ENCODE peak calls at places on chromosome 20, in five cellular contexts. One of them, this sample, is unnamed. For H3K27me3, the result is how much of the 10 kb centered on the place peaks cover.

GRCh38 chr20:391041-391711 is 10.6 kb downstream of the TRIB3 start:
- DNase-seq in uterus: no peak
- DNase-seq in CD4-positive, CD25-positive, alpha-beta regulatory T cell: no peak
- DNase-seq in aorta: peak
- DNase-seq in GM23338: no peak
- DNase-seq in this sample: no peak

GRCh38 chr20:46400828-46401477 is 5.5 kb downstream of the ELMO2 start:
- DNase-seq in uterus: no peak
- DNase-seq in CD4-positive, CD25-positive, alpha-beta regulatory T cell: peak
- DNase-seq in aorta: no peak
- DNase-seq in GM23338: peak
- DNase-seq in this sample: peak

GRCh38 chr20:6622041-6622440 is 145.4 kb upstream of the BMP2 start:
- DNase-seq in uterus: no peak
- DNase-seq in CD4-positive, CD25-positive, alpha-beta regulatory T cell: no peak
- DNase-seq in aorta: no peak
- DNase-seq in GM23338: no peak
- DNase-seq in this sample: peak

GRCh38 chr20:50658804-50659380 is 32.5 kb downstream of the RIPOR3 start:
- DNase-seq in uterus: no peak
- DNase-seq in CD4-positive, CD25-positive, alpha-beta regulatory T cell: no peak
- DNase-seq in aorta: no peak
- DNase-seq in GM23338: no peak
- DNase-seq in this sample: no peak

GRCh38 chr20:47258745-47259695 is 97.5 kb downstream of the ZMYND8 start:
- DNase-seq in uterus: no peak
- DNase-seq in CD4-positive, CD25-positive, alpha-beta regulatory T cell: no peak
- DNase-seq in aorta: peak
- DNase-seq in GM23338: no peak
- DNase-seq in this sample: no peak

GRCh38 chr20:50563133-50563944 is 53.2 kb downstream of the PTPN1 start:
- DNase-seq in uterus: no peak
- DNase-seq in CD4-positive, CD25-positive, alpha-beta regulatory T cell: no peak
- DNase-seq in aorta: no peak
- DNase-seq in GM23338: no peak
- DNase-seq in this sample: no peak

GRCh38 chr20:47274449-47275108 is 81.9 kb downstream of the ZMYND8 start:
- DNase-seq in uterus: no peak
- DNase-seq in CD4-positive, CD25-positive, alpha-beta regulatory T cell: peak
- DNase-seq in aorta: no peak
- DNase-seq in GM23338: no peak
- DNase-seq in this sample: peak

GRCh38 chr20:4956200-4956810 is 45.0 kb downstream of the SLC23A2 start:
- DNase-seq in uterus: no peak
- DNase-seq in CD4-positive, CD25-positive, alpha-beta regulatory T cell: peak
- DNase-seq in aorta: no peak
- DNase-seq in GM23338: peak
- DNase-seq in this sample: peak

DNA sequence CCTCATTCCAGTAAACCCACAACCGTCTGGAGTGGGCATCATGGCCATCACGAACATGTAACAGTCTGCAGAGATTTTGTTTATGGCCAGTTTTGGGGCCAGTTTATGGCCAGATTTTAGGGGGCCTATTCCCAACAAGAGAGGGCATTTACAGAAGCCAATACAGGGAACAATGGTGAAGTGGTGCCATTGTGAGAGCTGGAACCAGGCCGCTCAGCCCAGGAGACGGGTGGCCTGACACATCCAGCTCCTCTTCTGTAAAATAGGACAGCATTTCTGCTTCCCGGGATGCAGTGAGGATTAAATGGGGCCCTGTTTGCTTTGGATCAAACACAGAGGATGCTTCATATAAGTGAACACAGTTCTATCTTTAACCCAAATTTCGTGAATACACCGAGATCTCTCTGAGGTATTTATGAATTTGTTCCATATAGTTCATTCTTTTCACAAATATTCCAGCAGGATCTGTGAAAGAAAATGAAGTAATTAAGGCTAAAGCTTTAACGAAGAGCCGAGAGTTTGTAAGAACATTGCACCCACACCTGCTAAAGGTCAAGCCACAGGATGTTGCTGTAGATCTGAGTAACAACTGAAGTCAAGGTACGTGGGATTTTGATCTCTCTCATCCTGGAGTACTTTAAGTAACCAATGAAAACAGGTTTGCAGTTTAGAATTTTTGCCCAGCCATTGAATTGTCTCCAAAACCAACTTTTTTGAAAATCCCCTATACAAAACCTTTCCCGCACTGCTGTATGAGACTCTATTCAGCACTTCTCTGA is 14.5 kb upstream of the SIRPG start:
- DNase-seq in uterus: no peak
- DNase-seq in CD4-positive, CD25-positive, alpha-beta regulatory T cell: peak
- DNase-seq in aorta: no peak
- DNase-seq in GM23338: no peak
- DNase-seq in this sample: no peak
- H3K27me3 ChIP-seq in uterus: under half
- H3K27me3 ChIP-seq in CD4-positive, CD25-positive, alpha-beta regulatory T cell: under half
- H3K27me3 ChIP-seq in aorta: under half
- H3K27me3 ChIP-seq in GM23338: under half
- H3K27me3 ChIP-seq in this sample: under half

GRCh38 chr20:44830523-44830922 is 20.2 kb upstream of the RIMS4 start:
- DNase-seq in uterus: no peak
- DNase-seq in CD4-positive, CD25-positive, alpha-beta regulatory T cell: no peak
- DNase-seq in aorta: no peak
- DNase-seq in GM23338: no peak
- DNase-seq in this sample: no peak
- H3K27me3 ChIP-seq in uterus: under half
- H3K27me3 ChIP-seq in CD4-positive, CD25-positive, alpha-beta regulatory T cell: under half
- H3K27me3 ChIP-seq in aorta: under half
- H3K27me3 ChIP-seq in GM23338: under half
- H3K27me3 ChIP-seq in this sample: under half

DNA sequence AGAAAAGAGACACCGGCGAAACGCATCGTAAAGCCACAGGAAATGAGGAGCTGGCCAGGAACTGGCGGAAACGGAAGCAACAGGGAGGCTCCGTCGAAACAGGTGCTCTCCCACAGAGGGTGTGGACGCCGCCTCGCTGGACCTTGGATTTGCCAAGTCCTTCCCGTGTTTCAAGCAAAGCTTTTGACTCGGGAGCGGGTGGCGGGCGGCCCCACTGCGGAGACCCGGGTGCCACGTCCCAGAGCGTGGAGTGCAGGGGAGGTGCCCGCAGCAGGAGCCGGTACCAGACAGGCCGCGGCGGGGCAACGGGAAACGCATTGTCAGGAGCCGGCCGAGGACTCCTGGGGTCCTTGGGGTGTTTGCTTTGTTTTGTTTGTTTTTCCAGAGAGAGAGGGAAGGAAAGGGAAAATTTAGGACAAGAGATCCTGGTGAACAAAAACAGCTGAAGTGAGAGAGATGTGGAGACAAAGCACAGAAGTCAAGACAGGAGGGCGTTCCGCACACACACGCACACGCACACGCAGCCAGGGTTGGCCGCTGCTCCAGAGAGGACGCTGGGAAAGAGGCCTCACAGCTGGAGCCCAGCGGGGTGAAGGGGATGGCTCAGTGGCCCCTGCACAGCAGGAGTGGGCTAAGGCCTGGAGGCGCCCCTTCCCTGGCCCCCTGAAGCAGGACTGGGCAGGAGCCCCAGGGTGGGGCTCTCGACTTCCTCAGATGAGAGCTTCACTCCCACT is 50.9 kb upstream of the CHRNA4 start:
- DNase-seq in uterus: no peak
- DNase-seq in CD4-positive, CD25-positive, alpha-beta regulatory T cell: no peak
- DNase-seq in aorta: no peak
- DNase-seq in GM23338: no peak
- DNase-seq in this sample: no peak
- H3K27me3 ChIP-seq in uterus: under half
- H3K27me3 ChIP-seq in CD4-positive, CD25-positive, alpha-beta regulatory T cell: under half
- H3K27me3 ChIP-seq in aorta: under half
- H3K27me3 ChIP-seq in GM23338: under half
- H3K27me3 ChIP-seq in this sample: under half

DNA sequence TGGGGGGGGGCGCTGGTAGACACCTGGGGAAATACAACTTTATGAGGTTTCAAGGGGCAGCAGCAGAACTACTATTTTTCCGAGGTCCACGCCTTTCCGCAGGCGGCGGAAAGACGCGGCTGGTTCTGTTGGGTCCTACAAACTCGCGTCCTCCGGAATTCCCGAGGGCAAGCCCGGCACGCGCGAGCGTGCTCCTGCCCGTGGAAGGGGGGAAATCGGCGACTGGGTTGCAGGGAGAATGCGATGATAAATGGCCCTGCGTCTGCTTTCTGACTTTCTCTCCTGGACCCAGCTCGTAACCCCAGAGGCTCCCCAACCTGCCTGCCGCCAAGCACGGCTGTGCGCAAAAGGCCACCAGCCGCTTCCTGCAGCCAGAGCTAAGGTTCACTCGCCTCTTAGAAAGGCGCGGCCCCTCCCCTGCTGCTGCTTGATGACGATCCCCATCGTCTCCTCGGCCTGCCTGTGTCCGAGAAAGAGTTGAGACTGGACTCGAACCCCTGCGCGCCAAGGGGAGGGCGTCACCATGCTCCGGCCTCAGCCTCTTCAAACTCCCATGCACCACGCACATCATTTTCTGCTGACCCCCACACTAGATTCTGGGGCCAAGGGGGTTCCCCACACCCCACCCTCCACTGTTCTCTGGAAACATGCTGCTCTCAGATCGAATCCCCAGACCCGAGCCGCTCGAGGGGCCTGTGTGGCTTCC is 6.7 kb downstream of the FOXA2 start:
- DNase-seq in uterus: no peak
- DNase-seq in CD4-positive, CD25-positive, alpha-beta regulatory T cell: no peak
- DNase-seq in aorta: no peak
- DNase-seq in GM23338: peak
- DNase-seq in this sample: no peak
- H3K27me3 ChIP-seq in uterus: half or more
- H3K27me3 ChIP-seq in CD4-positive, CD25-positive, alpha-beta regulatory T cell: under half
- H3K27me3 ChIP-seq in aorta: under half
- H3K27me3 ChIP-seq in GM23338: half or more
- H3K27me3 ChIP-seq in this sample: half or more

DNA sequence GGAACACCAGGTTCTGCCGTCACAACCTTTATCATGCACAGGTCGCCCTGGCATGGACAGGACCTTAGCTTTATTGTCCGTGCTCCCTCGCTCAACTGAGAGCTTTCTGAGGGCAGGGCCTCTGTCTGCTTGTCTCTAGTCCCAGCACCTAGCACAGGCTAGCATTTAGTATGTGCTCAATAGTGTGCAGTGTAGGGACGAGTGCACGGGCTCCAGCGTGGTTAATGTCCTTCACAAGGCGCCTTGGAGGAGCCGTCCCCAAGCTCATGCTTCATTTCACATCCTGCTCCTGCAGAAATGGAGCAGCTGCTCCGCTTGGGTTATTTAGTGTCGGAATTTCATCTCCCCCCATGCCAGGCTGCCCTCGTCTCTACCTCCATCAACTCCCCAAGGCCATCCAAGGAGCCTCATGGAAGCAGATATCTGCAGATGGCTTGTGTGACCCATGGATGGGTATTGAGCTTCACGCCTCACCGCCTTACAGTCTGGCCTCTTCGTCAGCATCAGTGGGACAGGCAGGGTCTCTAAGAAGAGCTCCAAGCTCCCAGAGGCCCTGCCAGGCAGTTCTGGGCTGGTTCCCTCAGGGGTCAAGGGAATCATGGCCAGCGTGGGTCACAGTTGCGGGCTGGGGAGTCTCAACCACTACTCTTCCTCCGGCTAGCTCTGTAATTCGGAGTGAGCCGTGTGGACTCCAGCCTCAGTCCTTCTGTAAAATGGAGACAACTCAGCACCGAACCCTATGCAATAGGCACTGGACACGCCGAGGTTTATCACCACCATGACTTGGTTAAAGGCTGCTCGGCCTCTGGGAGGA is 60.8 kb upstream of the APCDD1L start:
- DNase-seq in uterus: no peak
- DNase-seq in CD4-positive, CD25-positive, alpha-beta regulatory T cell: no peak
- DNase-seq in aorta: peak
- DNase-seq in GM23338: no peak
- DNase-seq in this sample: no peak
- H3K27me3 ChIP-seq in uterus: under half
- H3K27me3 ChIP-seq in CD4-positive, CD25-positive, alpha-beta regulatory T cell: under half
- H3K27me3 ChIP-seq in aorta: under half
- H3K27me3 ChIP-seq in GM23338: under half
- H3K27me3 ChIP-seq in this sample: under half